ENCODE peak calls at places on chromosomes 5 and 9, in five cellular contexts. G is Peyer's patch, Z is H1, D is tibial artery, Y is neural progenitor cell. K is an unnamed sample.
A peak's percentile ranks its signal among the peaks of the same experiment; 100 is the strongest.

GRCh38 chr5:151094054-151094858 is 13.4 kb upstream of the TNIP1 start:
- DNase-seq in G (peak; percentile 54), D (no peak), Y (no peak), Z (no peak), K (no peak)

GRCh38 chr5:147921134-147921533 is 14.8 kb upstream of the C5orf46 start:
- DNase-seq in D (no peak), Z (no peak), Y (no peak), G (no peak), K (no peak)

GRCh38 chr9:14346826-14347407 is 33.0 kb upstream of the NFIB start:
- DNase-seq in G (no peak), Y (peak; percentile 52), Z (no peak), D (peak; percentile 41), K (no peak)

GRCh38 chr5:154278908-154279307 is 88.4 kb downstream of the GALNT10 start:
- DNase-seq in Y (no peak), G (no peak), D (no peak), Z (no peak), K (no peak)

GRCh38 chr9:77708416-77708815 is 60.3 kb upstream of the GNA14 start:
- DNase-seq in Y (no peak), D (no peak), G (no peak), Z (no peak), K (no peak)

GRCh38 chr9:128372784-128373183 is 1.6 kb downstream of the URM1 start:
- DNase-seq in G (no peak), D (no peak), Y (no peak), Z (no peak), K (no peak)

GRCh38 chr5:32147959-32148358 is 26.2 kb downstream of the GOLPH3 start:
- DNase-seq in G (no peak), D (no peak), Y (no peak), Z (no peak), K (no peak)

GRCh38 chr5:150272531-150272930 is 17.0 kb downstream of the CAMK2A start:
- DNase-seq in G (no peak), Y (peak; percentile 80), Z (peak; percentile 33), D (no peak), K (no peak)

GRCh38 chr5:122673343-122673742 is 101.5 kb upstream of the SNX2 start:
- DNase-seq in Z (no peak), D (peak; percentile 45), G (no peak), Y (no peak), K (no peak)

GRCh38 chr9:72365525-72366256 is 683 bp upstream of the ZFAND5 start:
- DNase-seq in D (peak; percentile 95), Y (peak; percentile 60), G (peak; percentile 75), Z (no peak), K (peak; percentile 65)

GRCh38 chr9:13380903-13381302 is 101.4 kb upstream of the MPDZ start:
- DNase-seq in G (no peak), Z (no peak), D (no peak), Y (no peak), K (no peak)

GRCh38 chr9:124205686-124206352 is 51.9 kb upstream of the NEK6 start:
- DNase-seq in G (no peak), Z (no peak), D (no peak), Y (no peak), K (no peak)

GRCh38 chr9:117368684-117369230 is 46.1 kb downstream of the ASTN2 start:
- DNase-seq in D (no peak), G (no peak), Y (no peak), Z (no peak), K (no peak)

GRCh38 chr9:130024597-130024994 is 18.4 kb downstream of the FNBP1 start:
- DNase-seq in D (no peak), G (no peak), Z (no peak), Y (no peak), K (no peak)

GRCh38 chr5:137734962-137735530 is 843 bp downstream of the KLHL3 start:
- DNase-seq in G (peak; percentile 18), D (peak; percentile 33), Y (peak; percentile 56), Z (no peak), K (no peak)

GRCh38 chr9:126293522-126293889 is 33.1 kb upstream of the MVB12B start:
- DNase-seq in Y (peak; percentile 32), Z (no peak), G (no peak), D (no peak), K (no peak)

GRCh38 chr5:80083115-80083890 is 48.2 kb downstream of the THBS4 start:
- DNase-seq in Z (no peak), Y (peak; percentile 87), D (no peak), G (no peak), K (no peak)

GRCh38 chr9:82024931-82025330 is 36.4 kb downstream of the SPATA31D1 start:
- DNase-seq in D (no peak), Z (no peak), G (no peak), Y (no peak), K (no peak)

GRCh38 chr9:124180557-124180956 is 77.2 kb upstream of the NEK6 start:
- DNase-seq in Z (no peak), D (peak; percentile 38), G (no peak), Y (no peak), K (no peak)

GRCh38 chr5:1725641-1726468 is 73.8 kb downstream of the MRPL36 start:
- DNase-seq in Z (no peak), D (peak; percentile 14), Y (peak; percentile 42), G (peak; percentile 4), K (no peak)

GRCh38 chr5:56307714-56308346 is 74.7 kb upstream of the ANKRD55 start:
- DNase-seq in G (no peak), Z (no peak), D (no peak), Y (no peak), K (no peak)

GRCh38 chr9:14027114-14027812 is 286.7 kb downstream of the NFIB start:
- DNase-seq in D (peak; percentile 64), Y (no peak), G (no peak), Z (no peak), K (no peak)

GRCh38 chr9:93451762-93452709 is 551 bp downstream of the FAM120A start:
- DNase-seq in G (peak; percentile 52), Y (peak; percentile 81), Z (no peak), D (peak; percentile 29), K (no peak)

GRCh38 chr5:94793816-94794198 is 175.3 kb downstream of the SLF1 start:
- DNase-seq in D (no peak), G (no peak), Y (no peak), Z (no peak), K (no peak)

GRCh38 chr5:61256474-61256873 is 75.6 kb upstream of the ZSWIM6 start:
- DNase-seq in Y (no peak), Z (no peak), D (peak; percentile 36), G (no peak), K (no peak)

GRCh38 chr9:91740713-91741112 is 209.3 kb downstream of the ROR2 start:
- DNase-seq in Z (no peak), Y (no peak), G (peak; percentile 28), D (no peak), K (no peak)

GRCh38 chr9:105053209-105053652 is 125.3 kb upstream of the ABCA1 start:
- DNase-seq in D (no peak), G (no peak), Y (no peak), Z (no peak), K (no peak)

GRCh38 chr5:157477814-157478494 is 17.9 kb downstream of the NIPAL4 start:
- DNase-seq in G (no peak), D (no peak), Y (no peak), Z (no peak), K (no peak)
- H3K4me1 ChIP-seq in G (no peaks in the 10 kb centered on the region), D (peaks cover 42% of the 10 kb centered on the region), Y (peaks cover 6% of the 10 kb centered on the region), Z (no peaks in the 10 kb centered on the region), K (no peaks in the 10 kb centered on the region)

GRCh38 chr5:14671414-14671813 is 6.9 kb downstream of the OTULIN start:
- DNase-seq in Y (no peak), G (no peak), D (no peak), Z (no peak), K (no peak)

GRCh38 chr5:14672508-14673394 is 8.2 kb downstream of the OTULIN start:
- DNase-seq in G (no peak), D (no peak), Y (no peak), Z (no peak), K (no peak)

GRCh38 chr5:14669975-14670374 is 5.5 kb downstream of the OTULIN start:
- DNase-seq in Z (no peak), G (no peak), Y (no peak), D (no peak), K (no peak)

GRCh38 chr5:14673443-14673842 is 8.9 kb downstream of the OTULIN start:
- DNase-seq in Y (no peak), G (no peak), D (no peak), Z (no peak), K (no peak)

DNA sequence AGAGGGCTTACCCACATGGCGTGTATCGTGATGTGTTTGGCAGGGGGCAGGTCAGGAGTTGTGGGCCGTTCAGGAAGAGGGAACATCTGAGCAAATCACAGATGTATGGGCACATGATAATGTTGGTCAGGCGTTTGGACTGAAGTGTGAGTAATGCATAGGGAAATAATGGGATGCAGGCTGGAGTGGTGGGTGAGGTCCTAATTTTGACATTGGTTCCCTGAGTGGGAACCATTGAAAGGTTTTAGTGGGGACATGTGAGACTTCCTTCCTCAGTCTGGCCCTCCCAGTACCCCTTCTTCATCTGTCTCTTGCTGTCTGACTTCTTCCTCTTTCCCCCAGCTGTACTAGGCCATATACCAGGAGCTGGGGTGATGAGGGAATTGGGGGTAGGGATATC is 7.6 kb downstream of the OTULIN start:
- DNase-seq in Y (no peak), D (no peak), G (no peak), Z (no peak), K (no peak)
- H3K4me1 ChIP-seq in Y (peaks cover 18% of the 10 kb centered on the region), D (peaks cover 79% of the 10 kb centered on the region), G (peaks cover 59% of the 10 kb centered on the region), Z (peaks cover 10% of the 10 kb centered on the region), K (peaks cover 52% of the 10 kb centered on the region)

GRCh38 chr5:119285070-119285916 is 70.5 kb upstream of the TNFAIP8 start:
- DNase-seq in D (peak; percentile 25), Y (no peak), G (no peak), Z (no peak), K (no peak)

GRCh38 chr5:119289413-119289812 is 66.4 kb upstream of the TNFAIP8 start:
- DNase-seq in Y (no peak), G (no peak), Z (no peak), D (no peak), K (no peak)

GRCh38 chr5:119286516-119287488 is 69.0 kb upstream of the TNFAIP8 start:
- DNase-seq in Y (no peak), Z (no peak), G (no peak), D (no peak), K (no peak)

GRCh38 chr5:119288364-119289047 is 67.3 kb upstream of the TNFAIP8 start:
- DNase-seq in Y (no peak), D (no peak), G (no peak), Z (no peak), K (no peak)

DNA sequence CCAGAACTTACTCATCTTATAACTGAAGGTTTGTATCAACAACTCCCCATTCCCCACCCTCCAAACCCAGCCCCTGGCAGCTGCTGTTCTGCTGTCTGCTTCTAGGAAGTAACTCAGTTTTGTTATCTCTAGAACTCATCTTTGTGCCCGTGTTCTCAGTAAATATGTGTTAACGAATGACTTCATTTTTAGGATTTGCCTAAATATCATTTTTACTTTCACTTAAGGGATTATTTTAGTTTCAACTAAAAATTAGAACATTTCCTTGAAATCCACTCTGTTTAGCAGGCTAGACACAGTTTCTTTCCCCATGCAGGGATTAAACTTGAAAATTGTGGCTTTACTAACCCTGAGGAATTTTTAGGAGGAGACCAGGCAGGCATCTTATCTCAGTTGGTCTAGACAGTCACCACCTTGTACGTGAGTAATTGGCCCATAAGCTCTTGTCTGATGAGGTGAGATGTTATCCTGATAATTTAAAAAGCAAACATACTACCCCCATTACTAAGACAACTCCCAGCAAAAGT is 68.2 kb upstream of the TNFAIP8 start:
- DNase-seq in Y (no peak), Z (no peak), G (peak; percentile 48), D (no peak), K (no peak)
- H3K4me1 ChIP-seq in Y (peaks cover 14% of the 10 kb centered on the region), Z (no peaks in the 10 kb centered on the region), G (peaks cover 12% of the 10 kb centered on the region), D (peaks cover 95% of the 10 kb centered on the region), K (peaks cover 11% of the 10 kb centered on the region)

GRCh38 chr9:21558079-21558478 is 76.0 kb upstream of the IFNE start:
- DNase-seq in Z (no peak), D (no peak), Y (no peak), G (no peak), K (no peak)
- H3K4me1 ChIP-seq in Z (peaks cover 11% of the 10 kb centered on the region), D (peaks cover 17% of the 10 kb centered on the region), Y (peaks cover 6% of the 10 kb centered on the region), G (peaks cover 4% of the 10 kb centered on the region), K (peaks cover 25% of the 10 kb centered on the region)